ENCODE peak calls at places on chromosomes 13 and 19, in seven cellular contexts. Q is GM23338, A is A549, N is NCI-H1105, L is NCI-H524 treated with DMSO at 0.1 percent for 48 hours, T is T-helper 1 cell, U is Caki2. S is an unnamed sample.

GRCh38 chr13:46648166-46648607 is 95.2 kb downstream of the LRCH1 start:
- DNase-seq in Q (peak; percentile 65), A (peak; percentile 33), N (no peak), L (peak; percentile 84), T (no peak), U (peak; percentile 61), S (peak; percentile 77)

GRCh38 chr19:17340302-17340870 is 3.0 kb downstream of the GTPBP3 start:
- DNase-seq in Q (peak; percentile 93), A (peak; percentile 47), N (no peak), L (no peak), T (no peak), U (peak; percentile 81), S (no peak)

GRCh38 chr13:24923305-24923640 is 159.3 kb downstream of the RNF17 start:
- DNase-seq in Q (no peak), A (no peak), N (no peak), L (no peak), T (no peak), U (no peak), S (peak; percentile 8)

GRCh38 chr13:96379967-96380366 is 290.1 kb downstream of the HS6ST3 start:
- DNase-seq in Q (no peak), A (no peak), N (no peak), L (no peak), T (no peak), U (no peak), S (no peak)

GRCh38 chr13:78241278-78241919 is 322.8 kb upstream of the EDNRB start:
- DNase-seq in Q (peak; percentile 84), A (peak; percentile 20), N (peak; percentile 10), L (no peak), T (no peak), U (peak; percentile 5), S (peak; percentile 79)

GRCh38 chr13:24458736-24459135 is 53.8 kb downstream of the PARP4 start:
- DNase-seq in Q (no peak), A (no peak), N (no peak), L (no peak), T (no peak), U (no peak), S (no peak)

GRCh38 chr13:99376132-99376531 is 68.9 kb upstream of the GPR183 start:
- DNase-seq in Q (no peak), A (no peak), N (no peak), L (no peak), T (no peak), U (peak; percentile 69), S (no peak)

GRCh38 chr19:3024870-3025515 is 4.1 kb downstream of the TLE2 start:
- DNase-seq in Q (peak; percentile 70), A (no peak), N (no peak), L (no peak), T (no peak), U (no peak), S (no peak)

GRCh38 chr19:43605875-43606568 is 5.9 kb upstream of the SRRM5 start:
- DNase-seq in Q (no peak), A (no peak), N (peak; percentile 67), L (no peak), T (no peak), U (no peak), S (peak; percentile 4)

GRCh38 chr13:31945202-31945978 is 86.2 kb upstream of the FRY start:
- DNase-seq in Q (peak; percentile 66), A (peak; percentile 10), N (peak; percentile 76), L (peak; percentile 98), T (no peak), U (peak; percentile 88), S (peak; percentile 76)

GRCh38 chr19:33639034-33639681 is 17.4 kb downstream of the CHST8 start:
- DNase-seq in Q (no peak), A (no peak), N (peak; percentile 80), L (no peak), T (no peak), U (no peak), S (peak; percentile 82)

GRCh38 chr19:56189785-56190184 is 7.8 kb downstream of the ZSCAN5B start:
- DNase-seq in Q (peak; percentile 56), A (peak; percentile 19), N (no peak), L (no peak), T (no peak), U (no peak), S (no peak)

GRCh38 chr13:114143806-114144605 is 11.6 kb upstream of the RASA3 start:
- DNase-seq in Q (peak; percentile 72), A (peak; percentile 76), N (no peak), L (no peak), T (no peak), U (peak; percentile 51), S (peak; percentile 54)

GRCh38 chr13:32911506-32911905 is 104.7 kb upstream of the KL start:
- DNase-seq in Q (peak; percentile 64), A (peak; percentile 57), N (no peak), L (peak; percentile 9), T (no peak), U (peak; percentile 28), S (peak; percentile 19)

GRCh38 chr19:24046550-24046949 is 40.4 kb upstream of the ZNF254 start:
- DNase-seq in Q (no peak), A (no peak), N (no peak), L (no peak), T (no peak), U (no peak), S (peak; percentile 7)

GRCh38 chr19:6241680-6242079 is 38.1 kb downstream of the MLLT1 start:
- DNase-seq in Q (no peak), A (no peak), N (peak; percentile 8), L (peak; percentile 62), T (no peak), U (no peak), S (no peak)

GRCh38 chr13:25493930-25494707 is 122.3 kb downstream of the ATP8A2 start:
- DNase-seq in Q (peak; percentile 48), A (no peak), N (no peak), L (no peak), T (no peak), U (no peak), S (no peak)

GRCh38 chr13:77409412-77409811 is 82.5 kb upstream of the MYCBP2 start:
- DNase-seq in Q (peak; percentile 46), A (no peak), N (no peak), L (no peak), T (no peak), U (no peak), S (no peak)

GRCh38 chr13:96673825-96674224 is 320.5 kb downstream of the OXGR1 start:
- DNase-seq in Q (no peak), A (no peak), N (no peak), L (no peak), T (no peak), U (no peak), S (no peak)

GRCh38 chr13:23748109-23748508 is 141.1 kb downstream of the MIPEP start:
- DNase-seq in Q (no peak), A (no peak), N (no peak), L (no peak), T (no peak), U (no peak), S (no peak)

GRCh38 chr19:12954150-12954962 is 2.7 kb downstream of the GADD45GIP1 start:
- DNase-seq in Q (no peak), A (no peak), N (no peak), L (no peak), T (no peak), U (no peak), S (no peak)

GRCh38 chr13:75120071-75120470 is 361.9 kb downstream of the TBC1D4 start:
- DNase-seq in Q (no peak), A (no peak), N (no peak), L (no peak), T (no peak), U (no peak), S (peak; percentile 82)

GRCh38 chr13:33363328-33363727 is 77.8 kb upstream of the STARD13 start:
- DNase-seq in Q (no peak), A (no peak), N (no peak), L (no peak), T (no peak), U (no peak), S (no peak)

GRCh38 chr13:31528758-31529157 is 210.6 kb upstream of the RXFP2 start:
- DNase-seq in Q (no peak), A (no peak), N (no peak), L (no peak), T (no peak), U (no peak), S (no peak)

GRCh38 chr13:48686810-48687209 is 33.1 kb downstream of the CYSLTR2 start:
- DNase-seq in Q (no peak), A (no peak), N (no peak), L (no peak), T (no peak), U (no peak), S (no peak)

GRCh38 chr13:99974939-99975561 is 3.5 kb upstream of the ZIC5 start:
- DNase-seq in Q (peak; percentile 76), A (no peak), N (no peak), L (no peak), T (no peak), U (no peak), S (no peak)

GRCh38 chr13:77425705-77426104 is 98.8 kb upstream of the MYCBP2 start:
- DNase-seq in Q (peak; percentile 41), A (no peak), N (no peak), L (no peak), T (no peak), U (no peak), S (no peak)

GRCh38 chr13:112703935-112704633 is 14.2 kb downstream of the ATP11A start:
- DNase-seq in Q (no peak), A (no peak), N (no peak), L (no peak), T (no peak), U (no peak), S (no peak)

GRCh38 chr13:56670563-56670962 is 470.2 kb upstream of the PRR20A start:
- DNase-seq in Q (peak; percentile 48), A (no peak), N (no peak), L (no peak), T (no peak), U (peak; percentile 1), S (no peak)

GRCh38 chr19:4067396-4068057 is 828 bp upstream of the ZBTB7A start:
- DNase-seq in Q (no peak), A (no peak), N (no peak), L (no peak), T (peak; percentile 50), U (no peak), S (peak; percentile 77)

GRCh38 chr19:1249298-1249989 is 1.1 kb downstream of the MIDN start:
- DNase-seq in Q (peak; percentile 96), A (peak; percentile 93), N (peak; percentile 94), L (peak; percentile 51), T (peak; percentile 87), U (peak; percentile 85), S (peak; percentile 98)

GRCh38 chr13:79482271-79482970 is 1.5 kb downstream of the NDFIP2 start:
- DNase-seq in Q (no peak), A (no peak), N (no peak), L (no peak), T (no peak), U (no peak), S (peak; percentile 30)

GRCh38 chr13:44818428-44818827 is 170.8 kb downstream of the NUFIP1 start:
- DNase-seq in Q (peak; percentile 79), A (peak; percentile 54), N (no peak), L (peak; percentile 20), T (no peak), U (no peak), S (peak; percentile 15)

GRCh38 chr19:14434543-14435319 is 1.6 kb downstream of the PKN1 start:
- DNase-seq in Q (no peak), A (peak; percentile 73), N (no peak), L (no peak), T (no peak), U (peak; percentile 98), S (no peak)

GRCh38 chr19:52453324-52454094 is at the start of gene ZNF578:
- DNase-seq in Q (peak; percentile 90), A (no peak), N (no peak), L (peak; percentile 19), T (peak; percentile 47), U (no peak), S (peak; percentile 11)

GRCh38 chr19:13172335-13173128 is 22.3 kb downstream of the IER2 start:
- DNase-seq in Q (no peak), A (peak; percentile 91), N (no peak), L (no peak), T (peak; percentile 58), U (peak; percentile 97), S (no peak)

GRCh38 chr13:41668130-41668757 is 210.9 kb downstream of the RGCC start:
- DNase-seq in Q (peak; percentile 91), A (peak; percentile 90), N (peak; percentile 60), L (peak; percentile 75), T (peak; percentile 17), U (peak; percentile 78), S (peak; percentile 47)

GRCh38 chr19:39202998-39203355 is 1.1 kb downstream of the SYCN start:
- DNase-seq in Q (no peak), A (no peak), N (no peak), L (no peak), T (no peak), U (no peak), S (no peak)